ENCODE peak calls at places on chromosomes 1 and 21, in four cellular contexts. P, S, F and T are unnamed samples.

GRCh38 chr1:1521331-1521730 is 9.4 kb downstream of the ATAD3A start:
- DNase-seq in P (no peak), F (no peak), S (no peak), T (no peak)

GRCh38 chr1:203183828-203184227 is 2.7 kb downstream of the CHI3L1 start:
- DNase-seq in P (no peak), S (no peak), F (no peak), T (no peak)

GRCh38 chr1:942864-943533 is 16.1 kb downstream of the NOC2L start:
- DNase-seq in S (peak; percentile 54), F (no peak), P (no peak), T (no peak)

GRCh38 chr1:57599233-57599994 is 175.6 kb upstream of the DAB1 start:
- DNase-seq in F (no peak), S (peak; percentile 66), P (no peak), T (no peak)

GRCh38 chr1:202710070-202711025 is at the start of gene SYT2:
- DNase-seq in P (peak; percentile 48), F (no peak), S (peak; percentile 63), T (peak; percentile 81)

GRCh38 chr21:42311816-42312625 is 3.2 kb downstream of the TFF3 start:
- DNase-seq in F (no peak), S (no peak), P (no peak), T (no peak)

GRCh38 chr1:7382971-7383370 is 388.1 kb upstream of the VAMP3 start:
- DNase-seq in F (no peak), S (no peak), P (no peak), T (no peak)

GRCh38 chr1:168225476-168226190 is at the start of gene SFT2D2:
- DNase-seq in S (peak; percentile 94), P (peak; percentile 53), F (peak; percentile 23), T (peak; percentile 85)

GRCh38 chr1:246782120-246782900 is 58.1 kb downstream of the SCCPDH start:
- DNase-seq in F (peak; percentile 45), P (no peak), S (peak; percentile 75), T (no peak)

GRCh38 chr1:178094752-178095645 is 1.1 kb downstream of the RASAL2 start:
- DNase-seq in S (peak; percentile 21), P (no peak), F (no peak), T (no peak)

GRCh38 chr21:46084709-46085108 is 13.2 kb upstream of the COL6A2 start:
- DNase-seq in F (no peak), P (no peak), S (no peak), T (peak; percentile 66)

GRCh38 chr1:15180189-15180588 is 26.6 kb downstream of the TMEM51 start:
- DNase-seq in F (no peak), P (no peak), S (no peak), T (no peak)

GRCh38 chr1:59672851-59673574 is 141.7 kb upstream of the HOOK1 start:
- DNase-seq in P (no peak), S (peak; percentile 45), F (peak; percentile 75), T (peak; percentile 78)

GRCh38 chr1:11229178-11229577 is 33.2 kb downstream of the MTOR start:
- DNase-seq in S (no peak), P (no peak), F (no peak), T (no peak)

GRCh38 chr1:47679826-47680225 is 242.0 kb downstream of the FOXD2 start:
- DNase-seq in P (no peak), S (no peak), F (no peak), T (no peak)

GRCh38 chr1:225998560-225999226 is 450 bp downstream of the SDE2 start:
- DNase-seq in S (peak; percentile 50), P (no peak), F (no peak), T (no peak)

GRCh38 chr1:56187410-56187809 is 392.0 kb downstream of the PLPP3 start:
- DNase-seq in P (no peak), F (no peak), S (no peak), T (no peak)

GRCh38 chr1:84834419-84835064 is 58.5 kb downstream of the LPAR3 start:
- DNase-seq in S (peak; percentile 38), F (no peak), P (no peak), T (no peak)

GRCh38 chr21:33914188-33914587 is 1.4 kb downstream of the ATP5PO start:
- DNase-seq in F (no peak), S (no peak), P (no peak), T (no peak)

GRCh38 chr1:92259350-92259749 is 39.4 kb downstream of the GLMN start:
- DNase-seq in F (no peak), P (no peak), S (no peak), T (no peak)

GRCh38 chr1:110209715-110210603 is at the start of gene KCNC4:
- DNase-seq in S (peak; percentile 98), F (no peak), P (no peak), T (peak; percentile 97)

GRCh38 chr21:39840373-39841097 is 26.7 kb upstream of the PCP4 start:
- DNase-seq in S (no peak), P (no peak), F (no peak), T (no peak)

GRCh38 chr1:20993716-20994115 is 183.0 kb downstream of the EIF4G3 start:
- DNase-seq in F (no peak), P (no peak), S (no peak), T (no peak)

GRCh38 chr1:66984491-66984890 is 59.7 kb downstream of the MIER1 start:
- DNase-seq in P (no peak), F (no peak), S (no peak), T (no peak)